ENCODE peak calls at places on chromosome 13, in six cellular contexts. K is AG09319, C is cardiac fibroblast, H is psoas muscle, D is fibroblast of lung, Y is mammary epithelial cell. V is an unnamed sample.

GRCh38 chr13:48975926-48976676 is 389 bp downstream of the FNDC3A start:
- DNase-seq in K (peak), C (peak), H (peak), D (peak), Y (peak), V (peak)

GRCh38 chr13:93872376-93872775 is 607.1 kb downstream of the DCT start:
- DNase-seq in K (no peak), C (no peak), H (no peak), D (no peak), Y (no peak), V (no peak)

GRCh38 chr13:48446454-48446853 is 33.5 kb upstream of the LPAR6 start:
- DNase-seq in K (no peak), C (peak), H (no peak), D (peak), Y (peak), V (peak)

GRCh38 chr13:96391606-96392005 is 301.7 kb downstream of the HS6ST3 start:
- DNase-seq in K (no peak), C (no peak), H (no peak), D (no peak), Y (no peak), V (no peak)

GRCh38 chr13:49400755-49401659 is 42.9 kb downstream of the CAB39L start:
- DNase-seq in K (peak), C (peak), H (no peak), D (peak), Y (peak), V (no peak)

GRCh38 chr13:89726690-89727435 is 1620.6 kb upstream of the MIR17HG start:
- DNase-seq in K (no peak), C (peak), H (no peak), D (peak), Y (peak), V (peak)

GRCh38 chr13:71864981-71865857 is 1.8 kb downstream of the DACH1 start:
- DNase-seq in K (no peak), C (no peak), H (peak), D (peak), Y (peak), V (no peak)

GRCh38 chr13:104553156-104553555 is 1486.9 kb upstream of the SLC10A2 start:
- DNase-seq in K (no peak), C (peak), H (no peak), D (peak), Y (no peak), V (peak)

GRCh38 chr13:108987488-108987887 is 358.1 kb downstream of the MYO16 start:
- DNase-seq in K (peak), C (peak), H (no peak), D (peak), Y (peak), V (no peak)

GRCh38 chr13:77637583-77637982 is 59.9 kb upstream of the SLAIN1 start:
- DNase-seq in K (no peak), C (no peak), H (no peak), D (no peak), Y (no peak), V (no peak)

GRCh38 chr13:111475488-111475887 is 155.0 kb downstream of the TEX29 start:
- DNase-seq in K (no peak), C (no peak), H (no peak), D (no peak), Y (no peak), V (no peak)

GRCh38 chr13:32409561-32410440 is 18.1 kb downstream of the N4BP2L1 start:
- DNase-seq in K (peak), C (peak), H (peak), D (peak), Y (no peak), V (peak)

GRCh38 chr13:97261254-97262015 is 39.3 kb downstream of the MBNL2 start:
- DNase-seq in K (no peak), C (no peak), H (no peak), D (no peak), Y (no peak), V (no peak)

DNA sequence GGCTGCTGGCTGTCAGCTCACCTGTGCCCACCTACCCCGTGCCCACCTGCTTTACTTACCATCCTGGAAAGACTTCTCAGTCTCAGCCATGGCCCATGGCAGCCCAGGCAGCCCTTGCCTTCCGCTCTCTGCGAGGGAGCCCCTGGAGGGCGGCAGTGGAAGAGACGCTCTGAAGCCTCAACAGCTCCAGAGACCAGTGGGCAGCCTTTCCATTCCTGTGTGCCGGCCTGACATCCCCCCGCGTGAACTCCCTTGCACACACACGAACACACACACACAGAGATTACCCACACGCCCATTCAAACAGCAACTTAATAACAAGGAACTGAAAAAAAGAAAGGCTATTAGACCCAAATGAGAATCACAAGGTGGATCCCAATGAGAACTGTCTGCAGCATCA is 14.2 kb upstream of the RASA3 start:
- DNase-seq in K (no peak), C (no peak), H (no peak), D (no peak), Y (no peak), V (no peak)
- TF ChIP-seq CTCF in K (no peak), C (peak), H (no peak), D (peak), Y (no peak), V (peak)

GRCh38 chr13:21297914-21298831 is 121.7 kb downstream of the MRPL57 start:
- DNase-seq in K (peak), C (peak), H (peak), D (peak), Y (peak), V (peak)
- TF ChIP-seq CTCF in K (peak), C (peak), H (peak), D (peak), Y (peak), V (peak)

GRCh38 chr13:92530364-92530763 is 696.2 kb upstream of the GPC6 start:
- DNase-seq in K (no peak), C (peak), H (no peak), D (peak), Y (no peak), V (no peak)
- TF ChIP-seq CTCF in K (no peak), C (no peak), H (no peak), D (peak), Y (no peak), V (no peak)

DNA sequence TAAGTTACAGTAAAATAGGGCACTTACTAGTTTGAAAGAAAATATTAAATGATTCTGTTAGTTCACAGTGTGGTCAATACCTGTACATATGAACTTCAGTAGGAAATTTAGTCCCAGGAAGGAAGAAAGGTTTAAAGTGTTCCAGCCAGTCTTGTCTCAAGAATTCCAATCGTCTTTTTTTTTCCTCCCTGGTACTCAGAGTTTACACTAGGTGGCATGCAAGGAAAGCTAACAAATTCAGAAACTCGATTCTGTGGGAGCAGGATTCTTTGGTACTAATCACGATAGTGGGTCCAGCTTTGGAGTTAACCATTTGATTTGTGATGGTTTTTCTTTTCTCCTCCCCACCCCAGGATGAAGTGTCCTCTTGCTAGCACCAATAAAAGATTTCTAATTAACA is 43.6 kb downstream of the POLR1D start:
- DNase-seq in K (no peak), C (peak), H (no peak), D (peak), Y (no peak), V (no peak)
- TF ChIP-seq CTCF in K (peak), C (no peak), H (peak), D (peak), Y (peak), V (peak)

GRCh38 chr13:99830931-99831330 is 140.6 kb downstream of the ZIC5 start:
- DNase-seq in K (no peak), C (no peak), H (no peak), D (no peak), Y (no peak), V (no peak)
- TF ChIP-seq CTCF in K (no peak), C (no peak), H (no peak), D (no peak), Y (no peak), V (no peak)

GRCh38 chr13:41905600-41906254 is 55.2 kb downstream of the VWA8 start:
- DNase-seq in K (peak), C (peak), H (no peak), D (peak), Y (peak), V (no peak)
- TF ChIP-seq CTCF in K (peak), C (peak), H (peak), D (peak), Y (peak), V (peak)

GRCh38 chr13:80504453-80504852 is 163.5 kb upstream of the SPRY2 start:
- DNase-seq in K (no peak), C (peak), H (no peak), D (no peak), Y (no peak), V (no peak)
- TF ChIP-seq CTCF in K (no peak), C (no peak), H (no peak), D (no peak), Y (no peak), V (no peak)

DNA sequence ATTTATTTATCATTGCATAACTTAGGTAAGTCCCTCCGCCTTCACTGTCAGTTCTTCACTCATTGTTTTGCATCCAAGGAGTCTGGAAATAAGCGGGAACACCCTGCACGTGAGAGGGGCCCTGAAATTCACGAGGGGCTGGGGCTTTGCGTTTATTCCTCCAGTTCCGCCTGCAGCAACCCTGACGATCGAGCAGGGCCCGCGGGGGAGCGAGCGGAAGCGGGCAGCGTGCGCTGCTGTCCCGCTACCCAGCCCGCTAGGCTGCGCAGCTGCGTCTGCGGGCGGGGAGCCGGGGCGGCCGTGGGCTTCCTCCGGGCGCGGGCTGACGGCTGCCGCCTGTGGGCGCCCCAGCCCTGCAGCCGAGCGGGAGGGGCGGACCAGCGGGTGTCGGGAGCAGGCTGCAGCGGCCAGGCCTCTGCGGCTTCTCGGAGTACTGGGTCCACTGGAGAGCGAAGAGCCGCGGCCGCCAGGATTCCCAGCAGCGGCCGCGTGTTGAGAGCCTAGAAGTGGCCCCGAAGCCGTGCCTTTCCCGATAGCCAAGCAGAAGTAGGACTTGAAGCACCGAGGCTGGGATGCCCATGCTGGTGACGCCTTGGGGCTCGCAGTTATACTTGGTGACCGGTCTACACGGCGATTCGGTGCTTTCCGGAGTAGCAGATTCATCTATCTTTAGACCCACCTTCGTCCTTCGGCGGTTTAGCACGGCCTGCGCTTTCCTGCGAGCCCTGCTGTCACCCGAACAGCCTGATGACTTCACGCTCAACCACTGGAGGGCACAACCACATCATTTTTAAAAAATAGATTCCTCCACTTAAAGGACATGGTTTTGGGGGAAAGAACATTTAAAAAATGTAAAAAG is 32.9 kb upstream of the SACS start:
- DNase-seq in K (peak), C (peak), H (peak), D (peak), Y (peak), V (peak)
- TF ChIP-seq CTCF in K (peak), C (peak), H (peak), D (peak), Y (peak), V (peak)

GRCh38 chr13:59680429-59681024 is 483.2 kb downstream of the DIAPH3 start:
- DNase-seq in K (no peak), C (peak), H (no peak), D (peak), Y (peak), V (peak)
- TF ChIP-seq CTCF in K (peak), C (peak), H (peak), D (peak), Y (peak), V (peak)